ENCODE peak calls at places on chromosomes 16 and 17, in nine cellular contexts. L is transverse colon, P is neuronal stem cell, Y is psoas muscle, R is thoracic aorta, D is tibial nerve, H is H7, E is sigmoid colon, X is ascending aorta. K is an unnamed sample. For H3K36me3, the result is how much of the 10 kb centered on the place peaks cover.

GRCh38 chr17:74237321-74237720 is 23.9 kb downstream of the TTYH2 start:
- DNase-seq in D (no peak), P (no peak), R (no peak), E (no peak), L (no peak), X (no peak), H (no peak), Y (no peak), K (no peak)

GRCh38 chr16:23132921-23133532 is 16.2 kb downstream of the USP31 start:
- DNase-seq in Y (no peak), H (no peak), P (no peak), R (no peak), D (no peak), X (no peak), E (peak), L (peak), K (no peak)

GRCh38 chr16:10896165-10896564 is 19.2 kb downstream of the CIITA start:
- DNase-seq in H (no peak), P (no peak), X (no peak), Y (no peak), L (no peak), R (no peak), D (no peak), E (no peak), K (no peak)

GRCh38 chr17:81967533-81968395 is 6.8 kb upstream of the NOTUM start:
- DNase-seq in Y (peak), R (no peak), E (peak), P (peak), H (peak), X (peak), D (peak), L (peak), K (peak)

GRCh38 chr17:73402466-73402865 is 90.7 kb upstream of the CDC42EP4 start:
- DNase-seq in D (no peak), X (no peak), P (no peak), Y (no peak), H (no peak), E (no peak), R (no peak), L (no peak), K (no peak)

GRCh38 chr17:50534222-50534978 is 1.9 kb downstream of the EPN3 start:
- DNase-seq in X (no peak), R (no peak), P (no peak), L (peak), D (no peak), E (no peak), H (peak), Y (no peak), K (no peak)

GRCh38 chr17:32929288-32929574 is 1.3 kb downstream of the TMEM98 start:
- DNase-seq in H (peak), X (no peak), P (no peak), Y (no peak), L (no peak), D (no peak), R (no peak), E (no peak), K (no peak)

GRCh38 chr17:8944748-8945147 is 20.8 kb downstream of the PIK3R5 start:
- DNase-seq in E (no peak), L (no peak), X (no peak), H (no peak), P (no peak), Y (no peak), R (no peak), D (no peak), K (no peak)

GRCh38 chr16:4495766-4496165 is 19.6 kb downstream of the HMOX2 start:
- DNase-seq in L (no peak), E (no peak), Y (no peak), H (no peak), R (no peak), D (no peak), X (no peak), P (no peak), K (no peak)

GRCh38 chr17:6676802-6677157 is 25.2 kb downstream of the C17orf100 start:
- DNase-seq in L (no peak), R (no peak), P (no peak), H (no peak), D (no peak), X (no peak), E (no peak), Y (no peak), K (no peak)

GRCh38 chr17:82230627-82231311 is 1.9 kb downstream of the SLC16A3 start:
- DNase-seq in P (peak), X (peak), D (peak), H (peak), L (peak), R (no peak), E (peak), Y (peak), K (peak)

GRCh38 chr17:4480929-4481898 is 17.5 kb upstream of the SPNS2 start:
- DNase-seq in Y (no peak), P (no peak), R (no peak), E (no peak), L (peak), X (no peak), D (no peak), H (peak), K (peak)

GRCh38 chr16:28977703-28978641 is 3.4 kb downstream of the SPNS1 start:
- DNase-seq in R (no peak), Y (no peak), X (no peak), E (no peak), D (no peak), H (peak), L (no peak), P (no peak), K (no peak)

GRCh38 chr17:4725646-4726300 is 5.5 kb upstream of the MED11 start:
- DNase-seq in X (no peak), L (no peak), R (no peak), P (no peak), E (no peak), D (no peak), H (no peak), Y (no peak), K (no peak)

GRCh38 chr16:28139530-28139929 is 72.2 kb downstream of the XPO6 start:
- DNase-seq in X (no peak), P (no peak), E (no peak), D (no peak), H (no peak), R (no peak), Y (no peak), L (no peak), K (no peak)

GRCh38 chr17:7035591-7036368 is at the start of gene SLC16A13:
- DNase-seq in L (peak), P (peak), R (peak), E (peak), D (peak), H (peak), Y (peak), X (peak), K (peak)

GRCh38 chr17:82545071-82545462 is 25.5 kb downstream of the FOXK2 start:
- DNase-seq in L (no peak), D (no peak), P (no peak), X (peak), H (peak), R (no peak), Y (no peak), E (peak), K (no peak)

GRCh38 chr17:74148901-74149596 is 54.4 kb upstream of the RPL38 start:
- DNase-seq in X (no peak), Y (no peak), P (no peak), E (no peak), D (no peak), H (no peak), L (no peak), R (no peak), K (peak)

GRCh38 chr16:49700222-49700927 is 155.5 kb downstream of the ZNF423 start:
- DNase-seq in Y (peak), X (peak), R (no peak), L (no peak), D (no peak), H (peak), P (peak), E (peak), K (peak)

GRCh38 chr17:13311301-13311700 is 290.4 kb downstream of the HS3ST3A1 start:
- DNase-seq in P (no peak), Y (no peak), H (no peak), L (no peak), D (no peak), R (no peak), X (no peak), E (no peak), K (no peak)

GRCh38 chr17:81291662-81292061 is 3.4 kb downstream of the SLC38A10 start:
- DNase-seq in P (no peak), H (peak), Y (peak), R (no peak), X (peak), L (peak), D (peak), E (peak), K (peak)

GRCh38 chr17:3603119-3603869 is 5.9 kb downstream of the TRPV1 start:
- DNase-seq in X (no peak), D (no peak), R (no peak), H (no peak), L (no peak), P (no peak), Y (no peak), E (no peak), K (no peak)

GRCh38 chr17:61065263-61065773 is 334.3 kb upstream of the TBX2 start:
- DNase-seq in L (no peak), Y (no peak), P (no peak), R (no peak), X (no peak), D (no peak), E (no peak), H (peak), K (no peak)

GRCh38 chr17:358491-359133 is 6.0 kb upstream of the RPH3AL start:
- DNase-seq in H (peak), P (no peak), R (no peak), Y (no peak), X (peak), L (no peak), E (no peak), D (no peak), K (no peak)

GRCh38 chr17:4815043-4815675 is 8.2 kb downstream of the PLD2 start:
- DNase-seq in X (no peak), H (peak), E (no peak), P (no peak), D (no peak), L (no peak), R (no peak), Y (no peak), K (no peak)

GRCh38 chr16:31063843-31064611 is 10.0 kb downstream of the ZNF668 start:
- DNase-seq in P (no peak), X (no peak), D (no peak), H (peak), E (no peak), L (no peak), Y (no peak), R (no peak), K (no peak)

GRCh38 chr17:16381496-16381820 is 567 bp downstream of the UBB start:
- DNase-seq in H (no peak), R (no peak), L (no peak), X (no peak), P (no peak), E (no peak), D (no peak), Y (no peak), K (no peak)

GRCh38 chr16:30946671-30947532 is 2.0 kb upstream of the ORAI3 start:
- DNase-seq in X (no peak), Y (no peak), P (no peak), E (no peak), L (no peak), R (no peak), D (no peak), H (no peak), K (peak)

GRCh38 chr17:35821308-35821707 is 12.0 kb downstream of the TAF15 start:
- DNase-seq in E (no peak), L (no peak), H (no peak), P (no peak), R (no peak), X (no peak), D (no peak), Y (no peak), K (no peak)

GRCh38 chr17:34650361-34650760 is 71.0 kb downstream of the TMEM132E start:
- DNase-seq in L (no peak), D (no peak), P (no peak), R (no peak), X (no peak), Y (no peak), E (no peak), H (no peak), K (no peak)

GRCh38 chr17:4566785-4567184 is 6.4 kb upstream of the GGT6 start:
- DNase-seq in X (no peak), P (peak), H (peak), R (no peak), D (no peak), Y (no peak), E (no peak), L (peak), K (no peak)

GRCh38 chr17:45129426-45129939 is 2.8 kb downstream of the PLCD3 start:
- DNase-seq in H (peak), Y (peak), D (no peak), E (peak), R (no peak), X (peak), L (peak), P (no peak), K (no peak)

GRCh38 chr17:67628580-67629013 is 89.1 kb upstream of the NOL11 start:
- DNase-seq in E (no peak), H (peak), Y (no peak), L (no peak), D (no peak), X (no peak), P (no peak), R (no peak), K (no peak)

GRCh38 chr17:43327421-43327820 is 71.4 kb upstream of the ARL4D start:
- DNase-seq in L (no peak), R (no peak), Y (no peak), H (no peak), X (no peak), D (no peak), E (no peak), P (no peak), K (no peak)

GRCh38 chr17:46928472-46929261 is 5.7 kb downstream of the GOSR2 start:
- DNase-seq in R (no peak), Y (no peak), L (no peak), P (no peak), X (no peak), D (no peak), E (no peak), H (no peak), K (no peak)

GRCh38 chr17:20852541-20853370 is 190.1 kb downstream of the USP22 start:
- DNase-seq in E (peak), P (peak), D (no peak), Y (peak), R (no peak), L (peak), X (no peak), H (no peak), K (peak)

GRCh38 chr17:29929006-29929543 is 953 bp downstream of the SSH2 start:
- DNase-seq in Y (no peak), R (no peak), D (no peak), H (peak), P (peak), L (peak), E (no peak), X (no peak), K (no peak)

GRCh38 chr17:76074390-76075363 is at the start of gene GALR2:
- DNase-seq in D (no peak), R (no peak), H (peak), X (no peak), Y (no peak), L (no peak), E (no peak), P (no peak), K (no peak)

GRCh38 chr17:3639981-3640596 is 3.5 kb downstream of the CTNS start:
- DNase-seq in P (no peak), X (no peak), E (no peak), D (no peak), H (no peak), R (no peak), L (no peak), Y (no peak), K (no peak)

GRCh38 chr16:2689968-2690830 is 7.9 kb downstream of the KCTD5 start:
- DNase-seq in L (no peak), H (peak), Y (peak), E (no peak), X (no peak), R (no peak), D (no peak), P (no peak), K (no peak)

GRCh38 chr16:2687531-2688308 is 5.4 kb downstream of the KCTD5 start:
- DNase-seq in Y (no peak), E (peak), R (no peak), X (no peak), P (no peak), H (peak), L (no peak), D (no peak), K (no peak)

GRCh38 chr16:2690852-2691251 is 8.5 kb downstream of the KCTD5 start:
- DNase-seq in R (no peak), Y (no peak), D (no peak), L (no peak), P (no peak), E (no peak), X (no peak), H (peak), K (no peak)

GRCh38 chr16:2682209-2683021 is at the start of gene KCTD5:
- DNase-seq in X (peak), R (peak), D (peak), Y (peak), L (peak), P (peak), H (peak), E (peak), K (peak)

GRCh38 chr16:2686912-2687507 is 4.7 kb downstream of the KCTD5 start:
- DNase-seq in E (peak), R (no peak), L (peak), D (no peak), H (peak), Y (no peak), X (no peak), P (no peak), K (peak)
- H3K36me3 ChIP-seq in E (under half), R (under half), L (under half), D (under half), H (under half), Y (under half), X (under half), P (under half), K (under half)

GRCh38 chr16:56936491-56936890 is 4.5 kb downstream of the HERPUD1 start:
- DNase-seq in H (no peak), L (no peak), X (no peak), E (no peak), P (no peak), Y (no peak), D (no peak), R (no peak), K (no peak)
- H3K36me3 ChIP-seq in H (under half), L (under half), X (half or more), E (under half), P (under half), Y (half or more), D (under half), R (under half), K (half or more)

DNA sequence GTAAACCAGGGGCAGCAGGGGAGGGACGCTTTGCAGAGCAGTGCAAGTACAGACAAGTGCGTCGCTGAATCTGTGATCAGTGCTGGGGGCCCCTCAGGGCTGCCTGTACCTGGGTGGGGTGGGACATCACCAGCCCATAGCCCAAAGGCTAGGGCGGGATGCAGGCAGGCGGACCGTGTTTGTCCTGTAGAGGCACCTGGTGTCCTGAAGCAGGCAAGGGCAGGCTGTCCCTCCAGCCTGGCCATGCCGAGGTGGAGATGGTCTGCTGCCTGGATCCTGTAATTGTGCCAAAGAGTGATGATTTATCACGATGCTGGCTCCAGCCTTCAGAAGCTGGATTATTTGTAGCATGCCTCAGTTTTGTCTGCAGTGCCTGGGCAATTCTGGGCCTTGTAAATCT is 137.9 kb upstream of the GSE1 start:
- DNase-seq in R (no peak), E (no peak), X (no peak), Y (no peak), L (no peak), H (no peak), P (no peak), D (no peak), K (no peak)
- H3K36me3 ChIP-seq in R (under half), E (under half), X (under half), Y (under half), L (under half), H (under half), P (under half), D (under half), K (under half)

GRCh38 chr16:89952049-89952448 is 3.5 kb downstream of the DEF8 start:
- DNase-seq in D (no peak), E (no peak), X (no peak), Y (no peak), H (no peak), P (no peak), L (peak), R (no peak), K (no peak)

GRCh38 chr16:89949756-89950155 is 1.2 kb downstream of the DEF8 start:
- DNase-seq in R (no peak), H (no peak), Y (no peak), L (no peak), D (no peak), P (no peak), X (no peak), E (no peak), K (no peak)

GRCh38 chr16:89952551-89952950 is 4.0 kb downstream of the DEF8 start:
- DNase-seq in H (peak), E (no peak), L (no peak), D (no peak), X (no peak), P (no peak), Y (no peak), R (no peak), K (no peak)

GRCh38 chr16:89949121-89949742 is 677 bp downstream of the DEF8 start:
- DNase-seq in H (peak), L (no peak), X (no peak), E (no peak), P (no peak), D (no peak), Y (no peak), R (no peak), K (no peak)

DNA sequence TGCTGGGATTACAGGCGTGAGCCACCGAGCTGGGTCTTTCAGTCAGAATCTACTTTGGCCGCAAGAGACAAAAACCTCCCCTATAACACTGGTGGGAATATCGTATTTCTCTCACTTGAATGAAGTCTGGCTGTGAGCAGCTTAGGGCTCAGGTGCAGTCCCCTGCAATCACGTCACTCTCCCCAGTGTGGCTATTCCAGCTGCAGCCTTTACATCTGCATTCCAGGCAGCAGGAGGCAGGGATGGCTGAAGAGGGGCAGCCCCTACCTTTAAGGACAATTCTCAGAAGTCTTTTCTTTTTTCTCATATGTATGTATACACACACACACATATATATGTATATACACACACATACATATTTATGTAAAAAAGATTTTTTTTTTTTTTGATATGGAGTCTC is 3.0 kb downstream of the DEF8 start:
- DNase-seq in H (peak), P (no peak), X (no peak), R (no peak), E (no peak), L (no peak), D (no peak), Y (no peak), K (no peak)
- H3K36me3 ChIP-seq in H (under half), P (under half), X (under half), R (under half), E (under half), L (under half), D (under half), Y (under half), K (under half)

DNA sequence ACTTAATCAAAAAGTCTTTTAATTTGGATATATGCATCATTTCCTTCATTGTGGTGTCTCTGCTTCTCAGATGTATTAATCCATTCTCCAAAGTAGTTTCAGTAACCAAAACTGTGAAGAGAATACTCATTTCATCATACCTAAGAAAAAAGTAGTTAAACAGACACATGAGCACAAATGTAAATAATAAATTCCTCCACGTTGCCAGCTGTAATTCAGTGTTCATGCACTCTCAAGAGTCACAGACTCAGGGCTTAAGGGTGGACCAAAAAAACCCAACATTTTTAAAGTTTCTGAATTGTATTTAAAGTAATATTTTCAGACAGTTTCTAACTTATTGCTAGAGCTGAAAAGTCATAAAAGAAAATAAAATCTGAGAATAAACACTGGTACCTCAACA is 19.0 kb downstream of the POLG2 start:
- DNase-seq in L (no peak), H (no peak), X (no peak), P (no peak), R (no peak), E (no peak), Y (no peak), D (no peak), K (no peak)
- H3K36me3 ChIP-seq in L (under half), H (under half), X (under half), P (under half), R (under half), E (under half), Y (half or more), D (under half), K (under half)

GRCh38 chr16:89883346-89884040 is 10.1 kb downstream of the TCF25 start:
- DNase-seq in P (no peak), L (no peak), Y (no peak), H (no peak), R (no peak), X (no peak), E (no peak), D (no peak), K (no peak)
- H3K36me3 ChIP-seq in P (under half), L (under half), Y (half or more), H (under half), R (half or more), X (half or more), E (under half), D (under half), K (half or more)

K was measured in tibial artery.